ENCODE peak calls at places on chromosomes 5 and 9, in nine cellular contexts. One of them, this sample, is unnamed.

GRCh38 chr9:137358126-137358525 is 56.1 kb upstream of the NRARP start:
- DNase-seq in spleen: no peak
- DNase-seq in testis: no peak
- DNase-seq in body of pancreas: no peak
- DNase-seq in adrenal gland: no peak
- DNase-seq in GM12891: no peak
- DNase-seq in upper lobe of left lung: no peak
- DNase-seq in tibial nerve: no peak
- DNase-seq in uterus: no peak
- DNase-seq in this sample: no peak

GRCh38 chr9:129131300-129132145 is 20.3 kb downstream of the PTPA start:
- DNase-seq in spleen: peak
- DNase-seq in testis: peak
- DNase-seq in body of pancreas: peak
- DNase-seq in adrenal gland: peak
- DNase-seq in GM12891: peak
- DNase-seq in upper lobe of left lung: peak
- DNase-seq in tibial nerve: peak
- DNase-seq in uterus: peak
- DNase-seq in this sample: peak

GRCh38 chr5:111999286-111999685 is 242.3 kb upstream of the NREP start:
- DNase-seq in spleen: no peak
- DNase-seq in testis: no peak
- DNase-seq in body of pancreas: no peak
- DNase-seq in adrenal gland: no peak
- DNase-seq in GM12891: no peak
- DNase-seq in upper lobe of left lung: no peak
- DNase-seq in tibial nerve: no peak
- DNase-seq in uterus: no peak
- DNase-seq in this sample: no peak

GRCh38 chr5:86909461-86909881 is 291.7 kb downstream of the COX7C start:
- DNase-seq in spleen: no peak
- DNase-seq in testis: no peak
- DNase-seq in body of pancreas: no peak
- DNase-seq in adrenal gland: no peak
- DNase-seq in GM12891: no peak
- DNase-seq in upper lobe of left lung: no peak
- DNase-seq in tibial nerve: no peak
- DNase-seq in uterus: no peak
- DNase-seq in this sample: no peak

GRCh38 chr9:121735065-121735791 is 83.8 kb downstream of the DAB2IP start:
- DNase-seq in spleen: no peak
- DNase-seq in testis: peak
- DNase-seq in body of pancreas: no peak
- DNase-seq in adrenal gland: no peak
- DNase-seq in GM12891: peak
- DNase-seq in upper lobe of left lung: no peak
- DNase-seq in tibial nerve: no peak
- DNase-seq in uterus: no peak
- DNase-seq in this sample: peak

GRCh38 chr9:69674112-69674511 is 1.9 kb upstream of the APBA1 start:
- DNase-seq in spleen: no peak
- DNase-seq in testis: peak
- DNase-seq in body of pancreas: no peak
- DNase-seq in adrenal gland: no peak
- DNase-seq in GM12891: no peak
- DNase-seq in upper lobe of left lung: no peak
- DNase-seq in tibial nerve: no peak
- DNase-seq in uterus: no peak
- DNase-seq in this sample: no peak

GRCh38 chr5:175113947-175114346 is 330.0 kb downstream of the DRD1 start:
- DNase-seq in spleen: no peak
- DNase-seq in testis: no peak
- DNase-seq in body of pancreas: no peak
- DNase-seq in adrenal gland: no peak
- DNase-seq in GM12891: no peak
- DNase-seq in upper lobe of left lung: no peak
- DNase-seq in tibial nerve: no peak
- DNase-seq in uterus: no peak
- DNase-seq in this sample: no peak

GRCh38 chr5:378976-379742 is 57.6 kb downstream of the AHRR start:
- DNase-seq in spleen: peak
- DNase-seq in testis: peak
- DNase-seq in body of pancreas: no peak
- DNase-seq in adrenal gland: peak
- DNase-seq in GM12891: no peak
- DNase-seq in upper lobe of left lung: no peak
- DNase-seq in tibial nerve: no peak
- DNase-seq in uterus: no peak
- DNase-seq in this sample: no peak

GRCh38 chr9:111744363-111744762 is 50.4 kb downstream of the SHOC1 start:
- DNase-seq in spleen: no peak
- DNase-seq in testis: no peak
- DNase-seq in body of pancreas: no peak
- DNase-seq in adrenal gland: no peak
- DNase-seq in GM12891: no peak
- DNase-seq in upper lobe of left lung: no peak
- DNase-seq in tibial nerve: no peak
- DNase-seq in uterus: no peak
- DNase-seq in this sample: no peak

GRCh38 chr5:95870105-95870672 is 47.7 kb upstream of the GLRX start:
- DNase-seq in spleen: no peak
- DNase-seq in testis: no peak
- DNase-seq in body of pancreas: no peak
- DNase-seq in adrenal gland: no peak
- DNase-seq in GM12891: no peak
- DNase-seq in upper lobe of left lung: no peak
- DNase-seq in tibial nerve: no peak
- DNase-seq in uterus: no peak
- DNase-seq in this sample: no peak

GRCh38 chr5:96093890-96094381 is 132.3 kb upstream of the ELL2 start:
- DNase-seq in spleen: no peak
- DNase-seq in testis: no peak
- DNase-seq in body of pancreas: no peak
- DNase-seq in adrenal gland: no peak
- DNase-seq in GM12891: no peak
- DNase-seq in upper lobe of left lung: no peak
- DNase-seq in tibial nerve: no peak
- DNase-seq in uterus: no peak
- DNase-seq in this sample: no peak

GRCh38 chr5:95669985-95670384 is 12.8 kb downstream of the SPATA9 start:
- DNase-seq in spleen: no peak
- DNase-seq in testis: no peak
- DNase-seq in body of pancreas: no peak
- DNase-seq in adrenal gland: no peak
- DNase-seq in GM12891: no peak
- DNase-seq in upper lobe of left lung: no peak
- DNase-seq in tibial nerve: no peak
- DNase-seq in uterus: no peak
- DNase-seq in this sample: no peak

GRCh38 chr9:72362118-72362531 is 2.9 kb downstream of the ZFAND5 start:
- DNase-seq in spleen: no peak
- DNase-seq in testis: no peak
- DNase-seq in body of pancreas: no peak
- DNase-seq in adrenal gland: no peak
- DNase-seq in GM12891: no peak
- DNase-seq in upper lobe of left lung: no peak
- DNase-seq in tibial nerve: no peak
- DNase-seq in uterus: no peak
- DNase-seq in this sample: peak

GRCh38 chr5:17180330-17180843 is 37.0 kb upstream of the BASP1 start:
- DNase-seq in spleen: no peak
- DNase-seq in testis: no peak
- DNase-seq in body of pancreas: no peak
- DNase-seq in adrenal gland: no peak
- DNase-seq in GM12891: no peak
- DNase-seq in upper lobe of left lung: no peak
- DNase-seq in tibial nerve: no peak
- DNase-seq in uterus: no peak
- DNase-seq in this sample: no peak

GRCh38 chr5:17184596-17184995 is 32.8 kb upstream of the BASP1 start:
- DNase-seq in spleen: no peak
- DNase-seq in testis: no peak
- DNase-seq in body of pancreas: no peak
- DNase-seq in adrenal gland: no peak
- DNase-seq in GM12891: no peak
- DNase-seq in upper lobe of left lung: no peak
- DNase-seq in tibial nerve: no peak
- DNase-seq in uterus: no peak
- DNase-seq in this sample: no peak

GRCh38 chr5:17180957-17181723 is 36.3 kb upstream of the BASP1 start:
- DNase-seq in spleen: no peak
- DNase-seq in testis: no peak
- DNase-seq in body of pancreas: no peak
- DNase-seq in adrenal gland: no peak
- DNase-seq in GM12891: no peak
- DNase-seq in upper lobe of left lung: no peak
- DNase-seq in tibial nerve: no peak
- DNase-seq in uterus: no peak
- DNase-seq in this sample: no peak

GRCh38 chr5:17182966-17183365 is 34.5 kb upstream of the BASP1 start:
- DNase-seq in spleen: no peak
- DNase-seq in testis: no peak
- DNase-seq in body of pancreas: no peak
- DNase-seq in adrenal gland: no peak
- DNase-seq in GM12891: no peak
- DNase-seq in upper lobe of left lung: no peak
- DNase-seq in tibial nerve: no peak
- DNase-seq in uterus: no peak
- DNase-seq in this sample: no peak

DNA sequence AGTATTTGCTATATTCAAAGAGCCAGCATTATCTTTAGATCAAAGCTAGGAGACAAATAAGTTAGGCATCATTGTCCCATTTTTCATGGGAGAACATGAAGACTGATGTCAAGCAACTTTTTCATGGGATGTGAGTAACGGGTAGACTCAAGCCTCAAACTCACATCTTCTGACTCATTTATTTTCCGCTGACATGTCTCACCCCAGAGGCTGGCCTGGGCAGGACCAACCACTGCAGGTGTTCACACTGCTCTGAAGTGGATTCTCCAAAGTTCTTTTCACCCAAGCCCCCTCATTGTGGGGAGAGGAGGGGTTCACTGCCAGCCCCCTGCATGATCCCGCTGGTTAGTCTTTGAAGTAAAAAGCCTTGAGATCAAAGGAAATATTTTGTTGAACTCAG is 34.9 kb upstream of the BASP1 start:
- DNase-seq in spleen: no peak
- DNase-seq in testis: no peak
- DNase-seq in body of pancreas: no peak
- DNase-seq in adrenal gland: no peak
- DNase-seq in GM12891: no peak
- DNase-seq in upper lobe of left lung: no peak
- DNase-seq in tibial nerve: no peak
- DNase-seq in uterus: no peak
- DNase-seq in this sample: no peak
- TF ChIP-seq POLR2A in spleen: no peak
- TF ChIP-seq POLR2A in testis: no peak
- TF ChIP-seq POLR2A in body of pancreas: no peak
- TF ChIP-seq POLR2A in adrenal gland: no peak
- TF ChIP-seq POLR2A in GM12891: no peak
- TF ChIP-seq POLR2A in upper lobe of left lung: no peak
- TF ChIP-seq POLR2A in tibial nerve: no peak
- TF ChIP-seq POLR2A in uterus: no peak
- TF ChIP-seq POLR2A in this sample: no peak

GRCh38 chr5:124655943-124656459 is 90.4 kb downstream of the ZNF608 start:
- DNase-seq in spleen: no peak
- DNase-seq in testis: no peak
- DNase-seq in body of pancreas: peak
- DNase-seq in adrenal gland: no peak
- DNase-seq in GM12891: no peak
- DNase-seq in upper lobe of left lung: no peak
- DNase-seq in tibial nerve: no peak
- DNase-seq in uterus: no peak
- DNase-seq in this sample: peak
- TF ChIP-seq POLR2A in spleen: no peak
- TF ChIP-seq POLR2A in testis: no peak
- TF ChIP-seq POLR2A in body of pancreas: no peak
- TF ChIP-seq POLR2A in adrenal gland: no peak
- TF ChIP-seq POLR2A in GM12891: no peak
- TF ChIP-seq POLR2A in upper lobe of left lung: no peak
- TF ChIP-seq POLR2A in tibial nerve: no peak
- TF ChIP-seq POLR2A in uterus: peak
- TF ChIP-seq POLR2A in this sample: no peak

DNA sequence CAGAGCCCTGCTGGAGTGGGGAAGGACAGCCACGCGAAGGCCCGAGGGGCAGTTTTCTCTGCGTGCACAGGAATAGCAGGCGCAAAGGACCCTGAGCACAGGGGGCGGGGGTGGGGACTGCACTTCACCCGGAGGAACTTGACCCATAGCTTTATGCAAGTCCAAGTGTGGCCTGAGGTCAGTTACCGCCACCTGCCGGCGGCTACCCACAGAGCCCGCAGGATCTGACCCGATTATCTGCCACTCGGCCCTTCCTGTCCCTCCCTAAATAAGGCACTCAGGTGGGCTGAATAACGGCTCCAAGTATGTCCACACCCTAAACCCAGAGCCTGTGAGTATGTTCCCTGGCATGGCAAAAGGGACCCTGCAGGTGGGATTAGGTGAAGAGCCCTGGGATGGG is 65.4 kb upstream of the FCN1 start:
- DNase-seq in spleen: peak
- DNase-seq in testis: no peak
- DNase-seq in body of pancreas: no peak
- DNase-seq in adrenal gland: peak
- DNase-seq in GM12891: peak
- DNase-seq in upper lobe of left lung: peak
- DNase-seq in tibial nerve: no peak
- DNase-seq in uterus: no peak
- DNase-seq in this sample: peak
- TF ChIP-seq POLR2A in spleen: no peak
- TF ChIP-seq POLR2A in testis: no peak
- TF ChIP-seq POLR2A in body of pancreas: no peak
- TF ChIP-seq POLR2A in adrenal gland: no peak
- TF ChIP-seq POLR2A in GM12891: no peak
- TF ChIP-seq POLR2A in upper lobe of left lung: no peak
- TF ChIP-seq POLR2A in tibial nerve: no peak
- TF ChIP-seq POLR2A in uterus: no peak
- TF ChIP-seq POLR2A in this sample: no peak

DNA sequence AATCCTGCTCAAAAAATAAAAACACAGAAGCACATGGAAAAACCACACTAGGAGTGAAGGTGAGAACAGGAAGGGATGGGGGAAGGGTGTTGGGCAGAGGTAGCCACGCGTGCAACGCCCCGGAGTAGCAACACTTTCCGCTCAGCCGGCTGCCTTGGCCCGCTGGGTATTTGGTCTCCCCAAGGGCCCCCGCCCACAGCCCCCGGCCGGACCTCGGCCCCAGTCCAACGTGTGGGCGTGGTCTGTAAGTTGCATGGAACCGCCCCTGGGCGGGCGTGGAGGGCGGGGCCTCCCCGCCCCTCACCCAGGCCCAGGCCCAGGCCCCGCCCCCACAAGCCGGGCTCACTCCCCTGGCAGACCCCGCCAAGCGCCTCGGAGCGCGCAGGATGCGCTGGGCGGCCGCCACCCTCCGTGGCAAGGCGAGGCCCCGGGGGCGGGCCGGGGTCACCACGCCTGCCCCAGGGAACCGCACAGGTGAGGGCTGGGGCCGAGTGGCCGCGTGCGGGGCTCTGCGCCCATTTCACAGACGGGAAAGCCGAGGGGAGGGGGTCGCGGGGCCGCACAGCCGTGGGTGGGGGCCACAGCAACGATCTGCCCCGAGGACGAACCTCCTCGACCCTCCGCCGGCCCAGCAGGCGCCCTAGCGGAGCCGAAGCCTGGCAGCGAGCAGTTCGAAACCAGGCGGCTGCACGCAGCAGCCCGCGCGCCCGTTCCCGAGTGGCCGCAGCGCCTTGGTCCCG is at the start of gene SUSD3:
- DNase-seq in spleen: peak
- DNase-seq in testis: peak
- DNase-seq in body of pancreas: peak
- DNase-seq in adrenal gland: no peak
- DNase-seq in GM12891: peak
- DNase-seq in upper lobe of left lung: peak
- DNase-seq in tibial nerve: peak
- DNase-seq in uterus: peak
- DNase-seq in this sample: peak
- TF ChIP-seq POLR2A in spleen: no peak
- TF ChIP-seq POLR2A in testis: no peak
- TF ChIP-seq POLR2A in body of pancreas: no peak
- TF ChIP-seq POLR2A in adrenal gland: no peak
- TF ChIP-seq POLR2A in GM12891: no peak
- TF ChIP-seq POLR2A in upper lobe of left lung: no peak
- TF ChIP-seq POLR2A in tibial nerve: no peak
- TF ChIP-seq POLR2A in uterus: no peak
- TF ChIP-seq POLR2A in this sample: no peak

This sample was measured in erythroblast.